ENCODE peak calls at places on chromosomes 13 and 19, in nine cellular contexts. N is CD8-positive, alpha-beta T cell; B is fibroblast of lung; K is trophoblast cell; S is heart right ventricle; U is GM23338; A is OCI-LY7; V is PC-9; J is pancreas. R is an unnamed sample.

GRCh38 chr13:85798999-85799646 is at the start of gene SLITRK6:
- DNase-seq in N (no peak), B (peak), K (peak), S (no peak), U (peak), A (no peak), V (peak), J (no peak), R (no peak)

GRCh38 chr19:10780368-10780767 is 55.6 kb downstream of the TMED1 start:
- DNase-seq in N (no peak), B (peak), K (peak), S (no peak), U (no peak), A (no peak), V (no peak), J (no peak), R (peak)

GRCh38 chr19:39398297-39398864 is 7.2 kb downstream of the MED29 start:
- DNase-seq in N (no peak), B (peak), K (peak), S (peak), U (no peak), A (no peak), V (peak), J (no peak), R (peak)

GRCh38 chr19:6802336-6803035 is 30.0 kb downstream of the VAV1 start:
- DNase-seq in N (peak), B (no peak), K (peak), S (peak), U (peak), A (peak), V (peak), J (no peak), R (peak)

GRCh38 chr19:6271251-6271650 is 8.5 kb downstream of the MLLT1 start:
- DNase-seq in N (no peak), B (peak), K (no peak), S (no peak), U (peak), A (no peak), V (no peak), J (no peak), R (peak)

GRCh38 chr19:16002380-16002779 is 53.6 kb downstream of the OR10H4 start:
- DNase-seq in N (no peak), B (peak), K (no peak), S (no peak), U (no peak), A (no peak), V (no peak), J (no peak), R (no peak)

GRCh38 chr13:27424246-27425150 is at the start of gene GTF3A:
- DNase-seq in N (peak), B (peak), K (peak), S (peak), U (peak), A (peak), V (peak), J (peak), R (peak)

GRCh38 chr13:42796747-42797356 is 15.5 kb downstream of the FAM216B start:
- DNase-seq in N (no peak), B (no peak), K (no peak), S (no peak), U (peak), A (no peak), V (no peak), J (no peak), R (no peak)

GRCh38 chr19:1651061-1651547 is 1.3 kb downstream of the TCF3 start:
- DNase-seq in N (peak), B (peak), K (no peak), S (no peak), U (peak), A (peak), V (no peak), J (no peak), R (no peak)

GRCh38 chr13:49967456-49967855 is 29.4 kb upstream of the TRIM13 start:
- DNase-seq in N (no peak), B (no peak), K (no peak), S (no peak), U (no peak), A (no peak), V (no peak), J (no peak), R (no peak)

GRCh38 chr13:43942301-43942700 is 62.6 kb downstream of the LACC1 start:
- DNase-seq in N (no peak), B (no peak), K (no peak), S (no peak), U (no peak), A (no peak), V (no peak), J (no peak), R (no peak)

GRCh38 chr19:10848208-10848843 is at the start of gene C19orf38:
- DNase-seq in N (no peak), B (no peak), K (no peak), S (no peak), U (no peak), A (no peak), V (no peak), J (no peak), R (no peak)

GRCh38 chr13:98957731-98958442 is 20.0 kb downstream of the DOCK9 start:
- DNase-seq in N (no peak), B (no peak), K (no peak), S (no peak), U (no peak), A (no peak), V (no peak), J (no peak), R (no peak)

GRCh38 chr19:17052439-17052838 is 22.8 kb downstream of the HAUS8 start:
- DNase-seq in N (no peak), B (peak), K (peak), S (no peak), U (peak), A (peak), V (peak), J (no peak), R (peak)

GRCh38 chr19:29288276-29288675 is 75.3 kb upstream of the UQCRFS1 start:
- DNase-seq in N (no peak), B (no peak), K (no peak), S (no peak), U (no peak), A (no peak), V (no peak), J (no peak), R (no peak)

GRCh38 chr19:1502433-1503088 is 10.3 kb downstream of the ADAMTSL5 start:
- DNase-seq in N (no peak), B (no peak), K (no peak), S (no peak), U (no peak), A (no peak), V (no peak), J (no peak), R (no peak)

GRCh38 chr19:7883796-7884570 is 4.3 kb upstream of the LRRC8E start:
- DNase-seq in N (no peak), B (peak), K (no peak), S (no peak), U (no peak), A (no peak), V (no peak), J (no peak), R (no peak)

GRCh38 chr19:2813235-2814160 is 6.2 kb upstream of the ZNF554 start:
- DNase-seq in N (no peak), B (no peak), K (peak), S (no peak), U (no peak), A (no peak), V (no peak), J (no peak), R (no peak)

GRCh38 chr19:57615346-57615745 is 1.3 kb downstream of the ZNF134 start:
- DNase-seq in N (no peak), B (no peak), K (no peak), S (no peak), U (no peak), A (peak), V (no peak), J (no peak), R (no peak)

GRCh38 chr19:27742041-27742440 is 1470.9 kb downstream of the UQCRFS1 start:
- DNase-seq in N (no peak), B (no peak), K (no peak), S (no peak), U (no peak), A (no peak), V (no peak), J (no peak), R (no peak)

GRCh38 chr13:43390101-43390500 is 366.7 kb downstream of the DNAJC15 start:
- DNase-seq in N (no peak), B (peak), K (no peak), S (no peak), U (no peak), A (no peak), V (no peak), J (no peak), R (no peak)

GRCh38 chr13:74450525-74450845 is 316.3 kb upstream of the KLF12 start:
- DNase-seq in N (no peak), B (no peak), K (no peak), S (no peak), U (no peak), A (no peak), V (no peak), J (no peak), R (no peak)

GRCh38 chr19:38792250-38793111 is 3.5 kb downstream of the LGALS7B start:
- DNase-seq in N (peak), B (peak), K (peak), S (peak), U (peak), A (no peak), V (no peak), J (no peak), R (no peak)

GRCh38 chr19:1213391-1214286 is 8.1 kb downstream of the STK11 start:
- DNase-seq in N (no peak), B (peak), K (peak), S (peak), U (no peak), A (no peak), V (no peak), J (no peak), R (peak)

GRCh38 chr13:47049276-47049989 is 152.6 kb upstream of the HTR2A start:
- DNase-seq in N (no peak), B (peak), K (no peak), S (no peak), U (no peak), A (no peak), V (no peak), J (no peak), R (no peak)

DNA sequence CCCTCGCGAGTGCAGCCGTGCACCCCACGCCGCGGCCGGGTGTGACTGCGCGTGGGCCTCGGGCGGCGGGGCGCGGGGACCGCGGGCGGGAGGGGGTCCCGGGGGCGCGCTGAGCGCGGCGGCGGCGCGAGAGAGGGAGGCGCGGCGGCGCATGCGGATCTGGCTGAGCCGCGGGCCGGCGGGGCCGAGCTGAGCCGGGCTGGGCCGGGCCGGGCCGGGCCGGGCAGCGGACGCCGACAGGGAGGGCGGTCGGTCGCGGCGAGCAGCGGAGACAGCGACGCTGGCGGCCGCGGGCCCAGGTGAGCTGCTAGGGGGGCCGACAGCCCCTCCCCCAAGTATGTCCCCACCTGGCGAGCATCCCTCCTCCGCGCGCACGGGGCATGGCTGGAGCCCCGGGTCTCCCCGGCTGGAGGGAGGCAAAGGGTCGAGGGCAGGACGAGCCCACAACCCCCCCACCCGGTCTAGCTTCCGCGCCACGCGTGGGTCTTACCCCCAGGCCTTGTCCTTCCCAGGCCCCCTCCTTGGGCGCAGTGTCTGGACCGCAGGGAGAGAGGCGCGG is 285 bp downstream of the SPTBN4 start:
- DNase-seq in N (no peak), B (no peak), K (no peak), S (peak), U (peak), A (no peak), V (no peak), J (no peak), R (no peak)
- H3K4me3 ChIP-seq in N (no peak), B (no peak), K (peak), S (peak), U (peak), A (no peak), V (no peak), J (no peak), R (no peak)

GRCh38 chr13:52837850-52838249 is 10.6 kb downstream of the PCDH8 start:
- DNase-seq in N (no peak), B (no peak), K (no peak), S (no peak), U (no peak), A (no peak), V (no peak), J (no peak), R (no peak)
- H3K27ac ChIP-seq in N (no peak), B (no peak), K (no peak), S (no peak), U (no peak), A (no peak), V (no peak), J (no peak), R (no peak)

GRCh38 chr19:51458899-51459592 is 792 bp upstream of the SIGLEC8 start:
- DNase-seq in N (no peak), B (no peak), K (no peak), S (no peak), U (no peak), A (no peak), V (no peak), J (no peak), R (no peak)
- H3K4me3 ChIP-seq in N (no peak), B (no peak), K (no peak), S (no peak), U (no peak), A (no peak), V (no peak), J (no peak), R (no peak)

GRCh38 chr13:69194130-69194529 is 913.5 kb upstream of the ATXN8OS start:
- DNase-seq in N (no peak), B (no peak), K (no peak), S (no peak), U (no peak), A (no peak), V (no peak), J (no peak), R (no peak)

GRCh38 chr13:69198706-69199105 is 908.9 kb upstream of the ATXN8OS start:
- DNase-seq in N (no peak), B (no peak), K (no peak), S (no peak), U (no peak), A (no peak), V (no peak), J (no peak), R (no peak)

GRCh38 chr13:69204620-69205019 is 903.0 kb upstream of the ATXN8OS start:
- DNase-seq in N (no peak), B (no peak), K (no peak), S (no peak), U (no peak), A (no peak), V (no peak), J (no peak), R (no peak)

DNA sequence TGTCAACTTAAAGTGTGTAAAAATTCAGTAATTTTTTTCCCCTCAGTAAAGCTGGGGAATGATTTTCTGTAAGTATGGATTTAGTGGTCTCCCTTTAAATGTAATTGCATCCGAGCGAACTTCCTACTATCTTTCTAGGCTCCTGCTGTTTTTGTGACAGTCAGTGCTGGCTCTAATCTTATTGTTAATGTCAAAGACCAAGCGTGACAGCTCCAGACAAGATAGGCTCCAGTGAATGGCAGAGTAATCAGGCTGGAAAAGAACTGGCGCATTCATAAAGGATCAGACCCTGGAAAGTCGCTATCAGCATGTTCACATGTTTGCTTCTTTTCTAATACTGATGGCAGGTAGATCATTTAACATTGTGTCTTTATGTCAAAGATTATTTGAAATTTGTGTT is 908.0 kb upstream of the ATXN8OS start:
- DNase-seq in N (no peak), B (no peak), K (no peak), S (no peak), U (no peak), A (no peak), V (no peak), J (no peak), R (no peak)
- H3K27ac ChIP-seq in N (no peak), B (no peak), K (no peak), S (no peak), U (no peak), A (no peak), V (no peak), J (no peak), R (no peak)

DNA sequence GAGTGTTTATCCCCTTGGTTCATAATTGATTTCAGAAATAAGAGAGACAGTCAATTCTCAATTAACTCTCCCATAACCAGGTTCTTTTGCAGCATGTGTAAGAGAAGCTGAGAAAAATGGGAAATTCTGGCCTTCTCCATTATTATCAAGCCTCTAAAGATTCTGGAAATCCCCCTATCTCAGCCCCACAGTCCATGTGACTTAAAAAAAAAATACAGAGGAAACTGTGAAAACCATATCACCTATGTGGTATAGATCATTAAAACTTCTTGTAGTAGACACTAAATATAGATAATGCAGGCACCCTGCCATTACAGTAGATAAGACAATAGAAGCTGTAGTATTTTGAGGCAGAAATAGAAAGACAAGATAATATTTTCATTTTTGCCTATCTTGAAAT is 34.3 kb upstream of the SOHLH2 start:
- DNase-seq in N (no peak), B (no peak), K (no peak), S (no peak), U (no peak), A (no peak), V (no peak), J (no peak), R (no peak)
- H3K4me3 ChIP-seq in N (no peak), B (no peak), K (no peak), S (no peak), U (no peak), A (no peak), V (no peak), J (no peak), R (no peak)

GRCh38 chr13:24923305-24923640 is 159.3 kb downstream of the RNF17 start:
- DNase-seq in N (no peak), B (peak), K (peak), S (no peak), U (no peak), A (peak), V (no peak), J (no peak), R (no peak)

GRCh38 chr13:24931450-24932217 is 164.3 kb upstream of the PABPC3 start:
- DNase-seq in N (no peak), B (no peak), K (no peak), S (no peak), U (peak), A (no peak), V (no peak), J (no peak), R (no peak)

GRCh38 chr13:24929196-24929595 is 165.2 kb downstream of the RNF17 start:
- DNase-seq in N (no peak), B (no peak), K (no peak), S (no peak), U (no peak), A (no peak), V (no peak), J (no peak), R (no peak)

GRCh38 chr13:24925318-24926231 is 161.6 kb downstream of the RNF17 start:
- DNase-seq in N (no peak), B (no peak), K (no peak), S (no peak), U (no peak), A (no peak), V (no peak), J (no peak), R (no peak)

GRCh38 chr13:24927810-24928404 is 163.9 kb downstream of the RNF17 start:
- DNase-seq in N (no peak), B (no peak), K (no peak), S (no peak), U (no peak), A (no peak), V (no peak), J (no peak), R (no peak)
- H3K27ac ChIP-seq in N (no peak), B (no peak), K (no peak), S (no peak), U (no peak), A (no peak), V (no peak), J (no peak), R (no peak)

GRCh38 chr19:36891768-36892357 is 24.2 kb downstream of the ZNF829 start:
- DNase-seq in N (no peak), B (no peak), K (no peak), S (no peak), U (peak), A (no peak), V (no peak), J (no peak), R (no peak)
- H3K4me3 ChIP-seq in N (peak), B (no peak), K (no peak), S (no peak), U (no peak), A (no peak), V (no peak), J (no peak), R (no peak)

R was measured in thyroid gland.